ENCODE peak calls at places on chromosomes 16 and 17, in five cellular contexts. C is endodermal cell; V is NCI-H69; A is activated T-cell treated with anti-CD3 and anti-CD28 coated beads, Interleukin-2, amount 50 U/mL, for 4 hours; J is suprapubic skin. L is an unnamed sample.

GRCh38 chr17:65589321-65589720 is 27.9 kb upstream of the AXIN2 start:
- DNase-seq in C (no peak), V (no peak), A (no peak), J (no peak), L (no peak)

GRCh38 chr16:67842509-67843342 is 606 bp downstream of the THAP11 start:
- DNase-seq in C (peak; percentile 85), V (peak; percentile 70), A (peak; percentile 40), J (no peak), L (peak; percentile 58)

GRCh38 chr16:71540-72341 is 690 bp downstream of the RHBDF1 start:
- DNase-seq in C (peak; percentile 95), V (no peak), A (no peak), J (peak; percentile 95), L (no peak)

GRCh38 chr17:2883544-2884203 is 87.4 kb downstream of the RAP1GAP2 start:
- DNase-seq in C (peak; percentile 86), V (peak; percentile 82), A (no peak), J (no peak), L (no peak)

GRCh38 chr16:57131351-57131970 is 39.1 kb downstream of the CPNE2 start:
- DNase-seq in C (no peak), V (no peak), A (no peak), J (no peak), L (no peak)

GRCh38 chr17:79874329-79874981 is 35.2 kb upstream of the CBX4 start:
- DNase-seq in C (peak; percentile 72), V (peak; percentile 68), A (no peak), J (no peak), L (no peak)

GRCh38 chr17:35117984-35118383 is 1.7 kb downstream of the RAD51D start:
- DNase-seq in C (no peak), V (peak; percentile 81), A (peak; percentile 20), J (no peak), L (peak; percentile 30)

GRCh38 chr16:83925095-83925905 is 26.4 kb downstream of the MLYCD start:
- DNase-seq in C (no peak), V (no peak), A (no peak), J (no peak), L (no peak)

GRCh38 chr17:83199500-83200201 is 120.2 kb downstream of the METRNL start:
- DNase-seq in C (no peak), V (no peak), A (peak; percentile 34), J (peak; percentile 82), L (peak; percentile 53)

GRCh38 chr16:12082207-12082606 is 105.7 kb downstream of the SNX29 start:
- DNase-seq in C (no peak), V (no peak), A (no peak), J (peak; percentile 38), L (no peak)

GRCh38 chr17:81831957-81832607 is 1.0 kb downstream of the MCRIP1 start:
- DNase-seq in C (no peak), V (peak; percentile 46), A (peak; percentile 48), J (no peak), L (peak; percentile 53)

GRCh38 chr16:10405386-10405939 is 19.6 kb downstream of the ATF7IP2 start:
- DNase-seq in C (no peak), V (no peak), A (no peak), J (no peak), L (no peak)

GRCh38 chr16:89685916-89686315 is 573 bp upstream of the CDK10 start:
- DNase-seq in C (no peak), V (no peak), A (no peak), J (no peak), L (no peak)

GRCh38 chr17:9427460-9428315 is 147.9 kb downstream of the STX8 start:
- DNase-seq in C (peak; percentile 28), V (peak; percentile 23), A (no peak), J (no peak), L (no peak)

GRCh38 chr17:62891659-62892058 is 74.4 kb upstream of the TANC2 start:
- DNase-seq in C (peak; percentile 35), V (no peak), A (no peak), J (no peak), L (no peak)

GRCh38 chr16:17083628-17084027 is 387.1 kb downstream of the XYLT1 start:
- DNase-seq in C (peak; percentile 60), V (no peak), A (no peak), J (no peak), L (no peak)

GRCh38 chr17:57415737-57416354 is 159.5 kb downstream of the MSI2 start:
- DNase-seq in C (no peak), V (no peak), A (no peak), J (no peak), L (no peak)

GRCh38 chr17:40364906-40365305 is 369 bp upstream of the GJD3 start:
- DNase-seq in C (no peak), V (no peak), A (no peak), J (no peak), L (no peak)

GRCh38 chr16:83205896-83206295 is 579.1 kb downstream of the CDH13 start:
- DNase-seq in C (no peak), V (no peak), A (no peak), J (no peak), L (no peak)

GRCh38 chr17:16325964-16326363 is 27.3 kb downstream of the CENPV start:
- DNase-seq in C (no peak), V (no peak), A (no peak), J (no peak), L (no peak)

GRCh38 chr16:5668553-5668952 is 571.0 kb upstream of the EEF2KMT start:
- DNase-seq in C (peak; percentile 55), V (no peak), A (no peak), J (no peak), L (no peak)

GRCh38 chr16:67562526-67562917 is at the start of gene CTCF:
- DNase-seq in C (no peak), V (peak; percentile 86), A (peak; percentile 80), J (no peak), L (peak; percentile 84)

GRCh38 chr16:84975522-84975921 is 35.8 kb downstream of the ZDHHC7 start:
- DNase-seq in C (no peak), V (no peak), A (no peak), J (no peak), L (no peak)

GRCh38 chr16:8962393-8963009 is 1.2 kb downstream of the USP7 start:
- DNase-seq in C (peak; percentile 71), V (peak; percentile 68), A (peak; percentile 21), J (no peak), L (peak; percentile 50)

GRCh38 chr16:63787014-63787413 is 1334.8 kb downstream of the CDH11 start:
- DNase-seq in C (no peak), V (peak; percentile 2), A (no peak), J (no peak), L (no peak)

GRCh38 chr17:4679652-4680051 is 24.3 kb downstream of the PELP1 start:
- DNase-seq in C (peak; percentile 71), V (no peak), A (no peak), J (peak; percentile 55), L (no peak)

GRCh38 chr16:29765167-29766032 is 12.7 kb upstream of the ZG16 start:
- DNase-seq in C (no peak), V (peak; percentile 97), A (no peak), J (no peak), L (no peak)

GRCh38 chr16:88619859-88620655 is 18.3 kb upstream of the IL17C start:
- DNase-seq in C (no peak), V (no peak), A (peak; percentile 45), J (no peak), L (peak; percentile 58)

GRCh38 chr17:13475574-13476223 is 126.0 kb downstream of the HS3ST3A1 start:
- DNase-seq in C (no peak), V (no peak), A (no peak), J (no peak), L (no peak)

GRCh38 chr16:82027629-82028035 is 7.4 kb upstream of the HSD17B2 start:
- DNase-seq in C (no peak), V (no peak), A (no peak), J (no peak), L (no peak)

GRCh38 chr17:61594294-61594825 is 3.3 kb upstream of the NACA2 start:
- DNase-seq in C (no peak), V (peak; percentile 8), A (no peak), J (no peak), L (no peak)

GRCh38 chr16:65012357-65012756 is 109.5 kb downstream of the CDH11 start:
- DNase-seq in C (no peak), V (no peak), A (no peak), J (no peak), L (no peak)

GRCh38 chr17:30720013-30720471 is 104.5 kb downstream of the CRLF3 start:
- DNase-seq in C (peak; percentile 39), V (no peak), A (no peak), J (peak; percentile 74), L (no peak)

GRCh38 chr16:50419116-50419515 is 50.3 kb upstream of the BRD7 start:
- DNase-seq in C (no peak), V (no peak), A (no peak), J (no peak), L (no peak)

GRCh38 chr17:35892091-35892637 is 12.0 kb upstream of the CCL5 start:
- DNase-seq in C (no peak), V (no peak), A (peak; percentile 68), J (no peak), L (peak; percentile 54)

GRCh38 chr17:49913226-49914095 is 55.5 kb upstream of the DLX4 start:
- DNase-seq in C (peak; percentile 54), V (peak; percentile 60), A (no peak), J (no peak), L (no peak)

GRCh38 chr17:19502517-19502916 is 31.1 kb upstream of the SLC47A1 start:
- DNase-seq in C (no peak), V (no peak), A (no peak), J (no peak), L (peak; percentile 43)

GRCh38 chr17:3732171-3732570 is 8.5 kb downstream of the HASPIN start:
- DNase-seq in C (peak; percentile 73), V (no peak), A (no peak), J (no peak), L (no peak)

GRCh38 chr16:10597184-10597583 is 16.8 kb upstream of the EMP2 start:
- DNase-seq in C (no peak), V (no peak), A (no peak), J (no peak), L (no peak)

L was measured in stimulated activated naive CD4-positive, alpha-beta T cell treated with Interleukin-2 at 50 U/mL for 16 hours.